ENCODE peak calls at places on chromosomes 6 and 20, in seven cellular contexts. R is SK-N-SH, H is fibroblast of lung, G is heart left ventricle, L is iPS DF 6.9, P is mesendoderm, Z is psoas muscle. J is an unnamed sample. For H3K4me1, the result is how much of the 10 kb centered on the place peaks cover.

GRCh38 chr6:30345852-30346251 is 896 bp downstream of the RPP21 start:
- DNase-seq in H (no peak), Z (no peak), P (no peak), G (no peak), R (no peak), L (no peak), J (no peak)

GRCh38 chr6:159642995-159643394 is 50.0 kb downstream of the SOD2 start:
- DNase-seq in P (no peak), G (no peak), R (no peak), L (no peak), H (peak), Z (no peak), J (no peak)

GRCh38 chr20:57428611-57429496 is 37.7 kb downstream of the RBM38 start:
- DNase-seq in G (no peak), H (no peak), Z (no peak), R (no peak), P (no peak), L (no peak), J (no peak)

GRCh38 chr20:38343798-38344701 is 2.2 kb upstream of the LBP start:
- DNase-seq in L (no peak), G (no peak), H (no peak), P (no peak), Z (no peak), R (no peak), J (no peak)

GRCh38 chr6:99993533-99994251 is at the start of gene MCHR2:
- DNase-seq in P (peak), L (no peak), Z (no peak), R (no peak), H (no peak), G (no peak), J (no peak)

GRCh38 chr6:18115356-18115755 is 7.1 kb downstream of the NHLRC1 start:
- DNase-seq in H (peak), Z (no peak), P (no peak), L (no peak), R (no peak), G (no peak), J (no peak)

GRCh38 chr6:148850936-148851335 is 104.1 kb downstream of the UST start:
- DNase-seq in L (no peak), H (no peak), R (no peak), G (no peak), P (no peak), Z (no peak), J (no peak)

GRCh38 chr6:159303784-159304183 is 134.6 kb downstream of the FNDC1 start:
- DNase-seq in Z (no peak), P (no peak), G (no peak), R (no peak), L (no peak), H (no peak), J (no peak)

GRCh38 chr6:110874880-110875547 is 429 bp downstream of the AMD1 start:
- DNase-seq in R (peak), G (peak), L (no peak), H (peak), Z (no peak), P (no peak), J (peak)

GRCh38 chr6:126380072-126380583 is 40.2 kb downstream of the CENPW start:
- DNase-seq in Z (no peak), H (no peak), R (no peak), L (no peak), G (no peak), P (no peak), J (no peak)

GRCh38 chr6:139981810-139982550 is 607.5 kb upstream of the CITED2 start:
- DNase-seq in G (no peak), P (peak), R (no peak), H (peak), Z (no peak), L (no peak), J (no peak)

GRCh38 chr6:137892271-137892708 is 25.2 kb downstream of the TNFAIP3 start:
- DNase-seq in Z (no peak), R (no peak), G (no peak), L (no peak), P (no peak), H (peak), J (no peak)

GRCh38 chr6:26115226-26115625 is 28.0 kb downstream of the HFE start:
- DNase-seq in P (no peak), L (no peak), H (no peak), R (no peak), Z (no peak), G (no peak), J (no peak)

GRCh38 chr20:17895641-17896246 is 72.8 kb downstream of the SNX5 start:
- DNase-seq in H (peak), Z (peak), L (no peak), P (no peak), G (peak), R (no peak), J (peak)

GRCh38 chr20:14148042-14148441 is 152.7 kb downstream of the MACROD2 start:
- DNase-seq in P (no peak), G (no peak), R (no peak), H (peak), Z (no peak), L (no peak), J (no peak)

GRCh38 chr20:33732166-33732970 is 572 bp downstream of the ZNF341 start:
- DNase-seq in Z (peak), H (peak), L (no peak), R (no peak), P (no peak), G (peak), J (peak)

GRCh38 chr20:7161690-7162089 is 394.2 kb downstream of the BMP2 start:
- DNase-seq in H (peak), L (no peak), R (peak), P (peak), Z (no peak), G (no peak), J (no peak)

DNA sequence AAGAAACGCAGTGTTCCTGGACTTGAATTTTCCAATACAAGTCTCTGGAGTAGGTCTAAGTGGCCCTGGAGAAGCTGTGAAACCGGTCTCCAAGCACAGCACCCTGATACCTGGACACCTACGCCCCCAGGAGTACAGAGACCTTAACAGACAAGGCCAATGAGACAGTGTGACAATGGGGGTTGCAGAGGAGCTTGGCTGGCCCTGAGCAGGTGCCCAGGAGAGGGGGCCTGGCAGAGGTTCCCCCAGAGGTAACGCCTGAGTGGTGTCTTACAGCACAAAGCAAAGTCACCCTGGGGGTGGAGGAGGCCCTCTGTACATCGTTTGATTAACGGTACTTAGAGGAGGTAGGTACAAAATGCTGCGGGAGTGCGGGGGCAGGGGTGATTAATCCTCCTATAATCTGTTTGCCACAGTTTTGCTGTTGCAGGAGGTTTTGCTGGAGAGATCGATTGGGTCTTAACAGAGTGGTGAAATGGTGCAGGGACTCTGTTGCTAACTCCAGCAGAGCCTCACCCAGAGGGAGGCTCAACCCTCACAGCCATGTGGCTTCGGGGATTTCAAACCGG is 37.3 kb upstream of the APCDD1L start:
- DNase-seq in L (no peak), G (no peak), P (no peak), Z (no peak), H (peak), R (no peak), J (no peak)
- H3K4me1 ChIP-seq in L (under half), G (under half), P (under half), Z (under half), H (under half), R (under half), J (under half)

DNA sequence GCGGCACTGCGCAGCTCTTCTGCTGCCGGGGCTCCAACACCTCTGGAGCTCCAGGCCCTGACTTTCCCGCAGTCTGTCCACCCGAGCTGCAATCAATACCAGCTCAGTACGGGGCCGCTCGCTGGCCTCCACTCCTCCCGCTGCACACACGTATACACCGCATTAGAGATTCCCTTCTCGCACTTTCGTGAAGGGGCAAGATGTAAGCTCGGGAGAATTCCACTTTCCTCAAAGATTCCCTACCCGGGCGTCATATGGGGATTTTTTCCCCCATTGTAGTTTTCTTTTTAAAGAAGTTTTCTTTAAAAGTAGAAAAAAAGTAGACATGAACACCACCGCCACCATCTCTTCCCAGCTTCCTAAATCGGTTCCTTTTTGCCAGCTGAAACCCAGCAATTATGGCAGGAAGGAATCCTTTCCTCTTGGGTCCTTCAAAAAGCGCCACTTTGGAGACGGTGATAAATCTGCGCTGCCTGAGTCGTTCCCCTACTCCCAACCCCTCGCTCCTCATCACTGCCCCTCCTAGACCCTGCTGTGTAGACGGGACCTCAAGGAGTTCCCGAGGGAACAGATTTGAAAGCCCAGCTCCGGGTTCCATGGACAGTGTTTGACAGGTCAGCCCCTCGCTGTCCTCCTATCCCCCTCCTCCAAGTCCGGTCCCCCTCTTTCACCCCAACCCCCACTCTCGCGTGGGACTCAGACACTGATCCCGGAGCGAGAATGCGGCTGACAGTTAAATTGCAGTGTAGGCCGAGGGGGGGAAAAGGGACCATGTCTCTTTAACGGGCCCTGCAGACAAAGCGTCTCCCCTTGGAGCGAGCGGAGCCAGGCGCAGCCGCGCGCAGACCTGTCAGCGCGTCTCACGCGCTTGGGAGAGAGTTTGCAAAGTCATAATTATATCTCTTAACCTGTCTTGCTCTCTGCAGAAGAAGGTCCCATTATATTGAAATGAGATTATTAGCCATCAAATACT is 39.5 kb downstream of the NCR2 start:
- DNase-seq in G (no peak), H (no peak), L (no peak), R (peak), Z (no peak), P (peak), J (no peak)
- H3K4me3 ChIP-seq in G (peak), H (no peak), L (no peak), R (no peak), Z (peak), P (no peak), J (no peak)

DNA sequence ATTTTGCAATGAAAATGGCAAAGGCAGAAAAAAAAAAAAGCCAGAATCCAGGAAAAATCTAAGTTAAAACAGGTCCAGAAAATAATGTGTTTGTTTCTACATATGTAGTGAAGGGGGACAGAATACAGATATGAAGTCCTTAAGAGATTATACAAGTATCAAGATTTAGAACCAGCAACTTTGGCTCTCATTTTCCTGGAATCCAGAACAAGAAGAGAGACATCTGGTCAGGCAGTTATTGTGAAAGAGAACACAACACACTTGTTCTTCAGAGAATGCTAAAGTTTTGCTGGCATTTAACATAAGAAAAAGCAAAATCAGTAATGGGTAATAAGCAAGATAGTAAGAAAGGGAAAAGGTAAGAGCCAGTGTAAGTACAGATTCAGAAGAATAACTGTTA is 21.1 kb downstream of the BAG2 start:
- DNase-seq in G (no peak), P (no peak), R (no peak), H (no peak), Z (no peak), L (no peak), J (no peak)
- H3K4me1 ChIP-seq in G (under half), P (under half), R (under half), H (under half), Z (under half), L (under half), J (under half)

GRCh38 chr6:152143359-152143758 is 335.9 kb downstream of the ESR1 start:
- DNase-seq in P (no peak), L (no peak), H (no peak), Z (no peak), R (no peak), G (no peak), J (no peak)
- H3K4me3 ChIP-seq in P (no peak), L (no peak), H (no peak), Z (no peak), R (no peak), G (no peak), J (no peak)

DNA sequence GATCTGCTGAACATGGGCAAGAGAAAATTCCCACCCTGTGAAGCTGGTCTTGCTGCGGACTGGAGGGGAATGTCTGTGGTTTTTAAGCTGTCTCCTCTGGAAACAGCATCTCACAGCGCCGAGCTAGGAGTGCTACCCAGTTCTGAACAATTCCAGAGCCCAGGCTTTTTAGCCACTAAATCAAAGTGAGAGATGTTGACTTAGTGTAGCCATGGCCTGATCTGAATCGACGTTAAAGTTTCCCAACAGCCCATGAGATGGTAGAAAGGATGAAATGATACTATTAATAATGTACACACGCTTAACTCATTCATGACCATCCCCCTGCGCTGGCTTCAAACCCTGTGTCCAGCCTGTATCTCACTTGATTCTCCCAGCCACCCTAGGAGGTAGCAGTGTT is 63.6 kb downstream of the KCNB1 start:
- DNase-seq in L (no peak), R (no peak), P (no peak), Z (no peak), G (no peak), H (no peak), J (no peak)
- H3K4me1 ChIP-seq in L (under half), R (under half), P (under half), Z (under half), G (under half), H (under half), J (under half)

DNA sequence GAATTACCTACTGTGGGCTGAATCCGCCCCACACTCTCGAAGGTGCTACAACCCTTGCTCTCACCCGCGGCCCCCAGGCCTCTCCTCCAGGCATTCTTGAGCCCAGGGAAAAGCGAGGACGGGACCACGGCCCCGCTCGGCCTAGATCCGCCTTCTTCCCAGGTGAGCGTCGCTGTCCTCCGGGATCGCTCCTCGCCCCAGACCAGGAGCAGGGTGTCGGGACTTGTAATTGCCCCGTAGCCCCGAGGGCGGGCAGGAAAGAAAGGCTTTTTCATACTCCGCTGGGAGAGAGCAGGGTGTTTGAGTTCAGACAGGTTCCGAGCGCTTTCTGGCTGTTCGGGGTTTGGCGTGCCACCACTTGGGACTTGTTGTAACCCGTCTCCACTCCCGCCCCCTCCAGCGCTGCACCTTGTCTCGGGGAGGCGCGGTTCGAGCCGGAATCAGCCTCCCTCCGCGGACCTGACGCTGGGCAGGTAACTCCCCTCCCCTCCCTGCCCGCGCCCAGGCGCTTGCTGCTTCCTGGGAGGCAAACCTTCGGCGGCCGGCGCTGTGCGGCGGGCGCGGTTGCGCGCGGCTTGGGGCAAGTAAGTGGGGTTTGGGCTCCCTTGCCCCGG is at the start of gene FAM83B:
- DNase-seq in L (no peak), H (peak), G (peak), R (no peak), P (peak), Z (peak), J (no peak)
- H3K4me3 ChIP-seq in L (peak), H (peak), G (peak), R (no peak), P (peak), Z (peak), J (peak)

J was measured in tibial artery.